ENCODE peak calls at places on chromosomes 6 and 20, in six cellular contexts. V, Q, D, J, S and E are unnamed samples.
A peak's percentile ranks its signal among the peaks of the same experiment; 100 is the strongest.

GRCh38 chr6:54194067-54194466 is 82.8 kb downstream of the MLIP start:
- DNase-seq in V (no peak), Q (no peak), D (peak; percentile 50), J (no peak), S (no peak), E (no peak)

GRCh38 chr6:70575899-70576298 is 9.2 kb downstream of the SDHAF4 start:
- DNase-seq in V (no peak), Q (no peak), D (no peak), J (peak; percentile 11), S (no peak), E (no peak)

GRCh38 chr20:52340036-52340634 is 148.6 kb upstream of the ZFP64 start:
- DNase-seq in V (no peak), Q (no peak), D (no peak), J (peak; percentile 18), S (no peak), E (no peak)

GRCh38 chr20:41509316-41509715 is 108.9 kb downstream of the CHD6 start:
- DNase-seq in V (peak; percentile 8), Q (no peak), D (no peak), J (no peak), S (no peak), E (no peak)

GRCh38 chr6:15248451-15249370 is 2.8 kb downstream of the JARID2 start:
- DNase-seq in V (peak; percentile 89), Q (peak; percentile 94), D (peak; percentile 95), J (peak; percentile 93), S (peak; percentile 92), E (peak; percentile 100)

GRCh38 chr20:41869261-41869660 is 251.1 kb upstream of the CHD6 start:
- DNase-seq in V (no peak), Q (no peak), D (no peak), J (no peak), S (no peak), E (no peak)

GRCh38 chr6:13573255-13573654 is 1.1 kb upstream of the SIRT5 start:
- DNase-seq in V (no peak), Q (no peak), D (no peak), J (no peak), S (no peak), E (no peak)

GRCh38 chr20:49561256-49561655 is 6.7 kb downstream of the PTGIS start:
- DNase-seq in V (no peak), Q (no peak), D (no peak), J (no peak), S (no peak), E (no peak)

GRCh38 chr6:37110455-37111155 is 59.3 kb upstream of the PIM1 start:
- DNase-seq in V (no peak), Q (no peak), D (no peak), J (no peak), S (peak; percentile 16), E (no peak)

GRCh38 chr6:139943391-139943790 is 568.9 kb upstream of the CITED2 start:
- DNase-seq in V (no peak), Q (no peak), D (peak; percentile 81), J (no peak), S (no peak), E (no peak)

GRCh38 chr6:135451617-135452190 is 45.8 kb downstream of the AHI1 start:
- DNase-seq in V (peak; percentile 60), Q (no peak), D (peak; percentile 34), J (peak; percentile 15), S (no peak), E (no peak)

GRCh38 chr20:58457083-58457680 is 58.0 kb downstream of the APCDD1L start:
- DNase-seq in V (peak; percentile 48), Q (no peak), D (no peak), J (no peak), S (no peak), E (no peak)

GRCh38 chr6:54876871-54877270 is 30.3 kb downstream of the FAM83B start:
- DNase-seq in V (no peak), Q (no peak), D (no peak), J (no peak), S (no peak), E (no peak)

GRCh38 chr6:168093071-168093505 is 14.1 kb upstream of the FRMD1 start:
- DNase-seq in V (no peak), Q (no peak), D (no peak), J (no peak), S (no peak), E (no peak)

GRCh38 chr6:140893432-140893831 is 1239.3 kb upstream of the GJE1 start:
- DNase-seq in V (no peak), Q (no peak), D (no peak), J (no peak), S (no peak), E (no peak)

GRCh38 chr6:40799296-40800020 is 212.3 kb upstream of the LRFN2 start:
- DNase-seq in V (no peak), Q (no peak), D (no peak), J (no peak), S (no peak), E (no peak)